ENCODE peak calls at places on chromosomes 12 and 14, in ten cellular contexts. Q is PC-9, N is kidney, C is endothelial cell of umbilical vein, X is uterus, S is astrocyte of the spinal cord, O is body of pancreas, Z is tibial artery, T is MM.1S, J is GM13976. P is an unnamed sample.

GRCh38 chr14:101591121-101591520 is 29.8 kb downstream of the DIO3 start:
- DNase-seq in T (no peak), Q (no peak), S (no peak), X (no peak), N (peak), O (no peak), C (no peak), Z (peak), J (peak), P (no peak)

GRCh38 chr12:56955631-56956256 is 1.7 kb downstream of the RDH16 start:
- DNase-seq in T (no peak), J (no peak), N (no peak), O (no peak), X (no peak), S (no peak), C (no peak), Z (no peak), Q (no peak), P (no peak)

GRCh38 chr14:65792208-65792905 is 379.8 kb downstream of the FUT8 start:
- DNase-seq in Q (peak), T (no peak), O (no peak), X (no peak), C (no peak), N (no peak), Z (no peak), J (no peak), S (no peak), P (no peak)

GRCh38 chr12:58893421-58893986 is 26.8 kb downstream of the LRIG3 start:
- DNase-seq in O (no peak), Z (no peak), Q (no peak), X (no peak), T (no peak), N (no peak), J (no peak), C (no peak), S (peak), P (no peak)

GRCh38 chr14:69610859-69611263 is 535 bp upstream of the SUSD6 start:
- DNase-seq in C (no peak), Z (no peak), S (no peak), N (no peak), T (no peak), X (no peak), J (no peak), O (no peak), Q (no peak), P (no peak)

GRCh38 chr14:68376067-68376810 is 416.6 kb downstream of the ZFP36L1 start:
- DNase-seq in Z (no peak), S (peak), J (no peak), N (no peak), O (no peak), C (no peak), Q (peak), X (no peak), T (no peak), P (no peak)

GRCh38 chr14:85463512-85463911 is 66.4 kb upstream of the FLRT2 start:
- DNase-seq in O (peak), Z (peak), N (no peak), S (no peak), Q (no peak), J (no peak), C (no peak), T (no peak), X (no peak), P (no peak)

GRCh38 chr12:10801727-10802126 is 700 bp downstream of the TAS2R7 start:
- DNase-seq in O (no peak), C (no peak), X (no peak), S (no peak), Q (no peak), Z (no peak), T (no peak), N (no peak), J (no peak), P (no peak)

GRCh38 chr12:27592548-27592947 is 68.5 kb downstream of the PPFIBP1 start:
- DNase-seq in Q (peak), N (no peak), O (peak), X (peak), T (no peak), S (peak), C (peak), J (peak), Z (peak), P (no peak)

GRCh38 chr12:13981296-13981962 is at the start of gene GRIN2B:
- DNase-seq in X (no peak), C (no peak), Q (no peak), N (no peak), O (no peak), T (no peak), J (peak), S (no peak), Z (no peak), P (peak)

GRCh38 chr12:89756638-89757321 is 48.1 kb upstream of the ATP2B1 start:
- DNase-seq in Z (no peak), Q (peak), C (peak), S (peak), O (peak), X (no peak), T (peak), J (peak), N (no peak), P (no peak)

GRCh38 chr14:51302319-51303030 is 62.4 kb downstream of the TMX1 start:
- DNase-seq in O (no peak), N (no peak), J (no peak), Q (peak), S (peak), C (no peak), X (no peak), Z (no peak), T (peak), P (no peak)

GRCh38 chr12:128268348-128268725 is 1.4 kb downstream of the TMEM132C start:
- DNase-seq in T (no peak), N (no peak), X (no peak), S (no peak), O (no peak), Z (no peak), J (peak), C (no peak), Q (no peak), P (no peak)

GRCh38 chr12:117152793-117153775 is 37.2 kb downstream of the FBXO21 start:
- DNase-seq in Q (no peak), T (no peak), Z (no peak), O (no peak), N (no peak), X (no peak), J (peak), C (no peak), S (no peak), P (no peak)

GRCh38 chr14:25111061-25111601 is 61.2 kb upstream of the STXBP6 start:
- DNase-seq in X (no peak), J (no peak), S (peak), Z (peak), O (peak), T (no peak), Q (peak), C (no peak), N (no peak), P (no peak)
- TF ChIP-seq CTCF in X (no peak), J (no peak), S (no peak), Z (no peak), O (no peak), T (no peak), Q (no peak), C (no peak), N (no peak), P (no peak)

DNA sequence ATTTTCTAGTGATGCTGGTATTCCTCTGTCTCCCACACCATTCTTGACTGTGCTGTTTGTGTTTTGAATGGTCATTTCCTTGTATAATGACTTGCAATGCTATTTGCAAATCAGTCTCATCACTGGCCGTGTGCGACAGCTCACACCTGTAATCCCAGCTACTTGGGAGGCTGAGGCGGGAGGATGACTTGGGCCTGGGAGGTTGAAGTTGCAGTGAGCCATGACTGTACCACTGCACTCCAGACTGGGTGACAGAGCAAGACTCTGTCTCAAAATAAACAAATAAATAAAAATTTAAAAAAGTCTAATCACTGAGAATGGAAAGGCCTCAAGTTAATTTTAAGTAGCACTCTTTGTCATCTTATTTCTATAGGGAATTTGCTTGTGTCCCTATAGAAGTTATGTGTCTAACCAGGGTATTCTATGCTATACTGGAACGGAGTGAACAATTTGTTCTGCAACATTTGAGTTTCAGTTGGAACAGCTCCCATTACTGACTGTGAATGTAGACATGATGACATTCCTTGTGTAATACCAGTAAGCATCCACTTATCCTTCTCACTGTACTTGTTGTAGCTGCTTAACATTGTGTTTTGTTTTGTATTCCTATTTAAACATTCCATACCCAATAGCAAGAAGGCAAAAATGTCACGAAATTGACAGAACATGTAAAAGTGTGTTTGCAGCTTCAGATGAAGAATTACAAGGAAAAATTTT is 126.3 kb downstream of the MGST1 start:
- DNase-seq in J (no peak), S (peak), T (no peak), O (no peak), C (no peak), Q (no peak), Z (no peak), X (no peak), N (no peak), P (no peak)
- TF ChIP-seq CTCF in J (no peak), S (no peak), T (no peak), O (no peak), C (no peak), Q (no peak), Z (no peak), X (no peak), N (no peak), P (no peak)

GRCh38 chr12:39846971-39847661 is 227.5 kb upstream of the ABCD2 start:
- DNase-seq in T (no peak), J (no peak), S (peak), N (no peak), Q (no peak), X (no peak), C (no peak), Z (no peak), O (no peak), P (no peak)
- TF ChIP-seq CTCF in T (no peak), J (no peak), S (no peak), N (no peak), Q (no peak), X (no peak), C (no peak), Z (no peak), O (no peak), P (no peak)

GRCh38 chr12:108519558-108519957 is 4.5 kb downstream of the FICD start:
- DNase-seq in Q (no peak), N (no peak), J (no peak), C (no peak), O (no peak), S (no peak), X (no peak), Z (no peak), T (no peak), P (no peak)
- TF ChIP-seq CTCF in Q (peak), N (peak), J (no peak), C (no peak), O (no peak), S (no peak), X (no peak), Z (no peak), T (no peak), P (no peak)

GRCh38 chr14:90383126-90383730 is 13.6 kb upstream of the CALM1 start:
- DNase-seq in Z (peak), C (peak), O (peak), T (peak), N (peak), S (peak), J (peak), Q (peak), X (peak), P (peak)
- TF ChIP-seq CTCF in Z (no peak), C (no peak), O (peak), T (no peak), N (no peak), S (no peak), J (no peak), Q (no peak), X (peak), P (no peak)

GRCh38 chr14:106681161-106681955 is 1155.0 kb downstream of the TMEM121 start:
- DNase-seq in X (no peak), C (no peak), N (no peak), O (no peak), T (no peak), J (no peak), S (no peak), Z (no peak), Q (no peak), P (no peak)
- TF ChIP-seq CTCF in X (no peak), C (no peak), N (no peak), O (no peak), T (peak), J (no peak), S (no peak), Z (no peak), Q (no peak), P (no peak)

DNA sequence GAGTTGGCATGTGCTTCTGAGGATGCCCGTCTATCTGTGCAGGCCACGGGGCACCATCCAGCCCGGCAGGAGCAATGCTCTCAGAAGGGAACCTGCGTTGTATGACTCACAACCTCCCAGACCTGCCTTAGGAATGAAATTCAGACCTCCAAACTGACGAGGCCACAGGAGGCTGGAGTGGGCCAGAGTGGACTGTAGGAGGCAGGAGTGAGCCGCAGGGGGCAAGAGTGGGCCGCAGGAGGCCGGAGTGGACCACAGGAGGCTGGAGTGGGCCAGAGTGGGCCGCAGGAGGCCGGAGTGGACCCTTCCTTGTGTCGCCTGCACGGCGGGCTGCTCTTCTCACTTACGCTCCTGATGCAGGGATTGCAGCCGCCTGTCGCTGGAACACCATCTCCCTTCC is 11.1 kb upstream of the FBRSL1 start:
- DNase-seq in J (no peak), O (no peak), S (no peak), T (no peak), Q (no peak), X (no peak), Z (no peak), N (peak), C (no peak), P (no peak)
- TF ChIP-seq CTCF in J (no peak), O (no peak), S (peak), T (no peak), Q (peak), X (no peak), Z (no peak), N (no peak), C (no peak), P (no peak)